ENCODE peak calls at places on chromosome 5, in nine cellular contexts. F is activated CD4-positive, CD25-positive, alpha-beta regulatory T cell treated with anti-CD3 and anti-CD28 coated beads, Interleukin-2, amount 50 U/mL, for 72 hours; C is fibroblast of lung; Y is GM12865; V is RCC 7860; S is stimulated activated CD4-positive, alpha-beta T cell treated with anti-CD3 and anti-CD28 coated beads, Interleukin-2, amount 100 ng/mL, for 24 hours; T is A549; I is T follicular helper cell; O is kidney epithelial cell. D is an unnamed sample.

GRCh38 chr5:14229181-14229580 is 86.0 kb downstream of the TRIO start:
- DNase-seq in F (no peak), C (no peak), Y (no peak), V (no peak), S (no peak), T (no peak), I (no peak), O (no peak), D (no peak)

GRCh38 chr5:10724799-10725507 is 36.1 kb downstream of the DAP start:
- DNase-seq in F (no peak), C (peak), Y (no peak), V (peak), S (no peak), T (peak), I (no peak), O (peak), D (no peak)

GRCh38 chr5:137833463-137833862 is 34.2 kb upstream of the MYOT start:
- DNase-seq in F (no peak), C (peak), Y (no peak), V (peak), S (no peak), T (peak), I (no peak), O (peak), D (no peak)

GRCh38 chr5:146306838-146307237 is 31.8 kb upstream of the POU4F3 start:
- DNase-seq in F (no peak), C (no peak), Y (no peak), V (no peak), S (no peak), T (no peak), I (no peak), O (no peak), D (no peak)

GRCh38 chr5:79495311-79495710 is 18.6 kb downstream of the HOMER1 start:
- DNase-seq in F (no peak), C (peak), Y (no peak), V (no peak), S (no peak), T (no peak), I (no peak), O (no peak), D (no peak)

GRCh38 chr5:58457040-58457439 is 2.8 kb downstream of the PLK2 start:
- DNase-seq in F (no peak), C (no peak), Y (no peak), V (peak), S (no peak), T (no peak), I (no peak), O (no peak), D (no peak)

GRCh38 chr5:29896651-29897050 is 1296.8 kb upstream of the CDH6 start:
- DNase-seq in F (no peak), C (no peak), Y (no peak), V (no peak), S (no peak), T (no peak), I (no peak), O (no peak), D (no peak)

GRCh38 chr5:76953551-76954382 is 922 bp downstream of the CRHBP start:
- DNase-seq in F (peak), C (peak), Y (no peak), V (no peak), S (peak), T (no peak), I (no peak), O (no peak), D (no peak)

GRCh38 chr5:95760291-95761191 is 29.4 kb downstream of the RHOBTB3 start:
- DNase-seq in F (no peak), C (peak), Y (peak), V (peak), S (no peak), T (no peak), I (no peak), O (peak), D (peak)

GRCh38 chr5:40879163-40879942 is 29.9 kb upstream of the C7 start:
- DNase-seq in F (no peak), C (peak), Y (peak), V (peak), S (no peak), T (peak), I (no peak), O (no peak), D (peak)

GRCh38 chr5:39580702-39581498 is 156.1 kb upstream of the DAB2 start:
- DNase-seq in F (no peak), C (peak), Y (no peak), V (peak), S (no peak), T (no peak), I (no peak), O (no peak), D (no peak)

D was measured in stimulated activated naive CD4-positive, alpha-beta T cell.